ENCODE peak calls at places on chromosomes 16 and 17, in six cellular contexts. One of them, this sample, is unnamed.
A peak's percentile ranks its signal among the peaks of the same experiment; 100 is the strongest.

GRCh38 chr16:82037666-82038065 is 2.6 kb downstream of the HSD17B2 start:
- DNase-seq in retina: no peak
- DNase-seq in MCF 10A: no peak
- DNase-seq in upper lobe of left lung: no peak
- DNase-seq in stimulated activated CD4-positive, alpha-beta T cell treated with anti-CD3 and anti-CD28 coated beads, Interleukin-2, amount 100 ng/mL, for 24 hours: no peak
- DNase-seq in NCI-H2081: no peak
- DNase-seq in this sample: no peak

GRCh38 chr17:16872351-16872751 is 99.6 kb downstream of the TNFRSF13B start:
- DNase-seq in NCI-H2081: no peak
- DNase-seq in upper lobe of left lung: no peak
- DNase-seq in MCF 10A: no peak
- DNase-seq in retina: no peak
- DNase-seq in stimulated activated CD4-positive, alpha-beta T cell treated with anti-CD3 and anti-CD28 coated beads, Interleukin-2, amount 100 ng/mL, for 24 hours: no peak
- DNase-seq in this sample: no peak

GRCh38 chr17:6497496-6498221 is 53.4 kb downstream of the PIMREG start:
- DNase-seq in NCI-H2081: no peak
- DNase-seq in stimulated activated CD4-positive, alpha-beta T cell treated with anti-CD3 and anti-CD28 coated beads, Interleukin-2, amount 100 ng/mL, for 24 hours: no peak
- DNase-seq in MCF 10A: no peak
- DNase-seq in upper lobe of left lung: peak; percentile 42
- DNase-seq in retina: peak; percentile 30
- DNase-seq in this sample: no peak

GRCh38 chr16:84371553-84371865 is 3.2 kb downstream of the ATP2C2 start:
- DNase-seq in upper lobe of left lung: no peak
- DNase-seq in NCI-H2081: no peak
- DNase-seq in MCF 10A: no peak
- DNase-seq in stimulated activated CD4-positive, alpha-beta T cell treated with anti-CD3 and anti-CD28 coated beads, Interleukin-2, amount 100 ng/mL, for 24 hours: no peak
- DNase-seq in retina: no peak
- DNase-seq in this sample: no peak

GRCh38 chr16:89324056-89325010 is 106.8 kb downstream of the ZNF778 start:
- DNase-seq in NCI-H2081: no peak
- DNase-seq in stimulated activated CD4-positive, alpha-beta T cell treated with anti-CD3 and anti-CD28 coated beads, Interleukin-2, amount 100 ng/mL, for 24 hours: peak; percentile 77
- DNase-seq in upper lobe of left lung: peak; percentile 45
- DNase-seq in MCF 10A: no peak
- DNase-seq in retina: no peak
- DNase-seq in this sample: peak; percentile 81

GRCh38 chr17:57518587-57519118 is 226.4 kb downstream of the CCDC182 start:
- DNase-seq in upper lobe of left lung: no peak
- DNase-seq in retina: peak; percentile 84
- DNase-seq in NCI-H2081: peak; percentile 48
- DNase-seq in stimulated activated CD4-positive, alpha-beta T cell treated with anti-CD3 and anti-CD28 coated beads, Interleukin-2, amount 100 ng/mL, for 24 hours: no peak
- DNase-seq in MCF 10A: no peak
- DNase-seq in this sample: no peak

GRCh38 chr16:81314603-81315270 is at the start of gene GAN:
- DNase-seq in upper lobe of left lung: peak; percentile 98
- DNase-seq in retina: peak; percentile 98
- DNase-seq in stimulated activated CD4-positive, alpha-beta T cell treated with anti-CD3 and anti-CD28 coated beads, Interleukin-2, amount 100 ng/mL, for 24 hours: peak; percentile 93
- DNase-seq in NCI-H2081: peak; percentile 94
- DNase-seq in MCF 10A: peak; percentile 95
- DNase-seq in this sample: peak; percentile 92

GRCh38 chr16:66523861-66524354 is 26.0 kb downstream of the TK2 start:
- DNase-seq in NCI-H2081: no peak
- DNase-seq in MCF 10A: no peak
- DNase-seq in upper lobe of left lung: no peak
- DNase-seq in retina: no peak
- DNase-seq in stimulated activated CD4-positive, alpha-beta T cell treated with anti-CD3 and anti-CD28 coated beads, Interleukin-2, amount 100 ng/mL, for 24 hours: no peak
- DNase-seq in this sample: peak; percentile 36

GRCh38 chr17:48561894-48562810 is 16.0 kb downstream of the HOXB4 start:
- DNase-seq in MCF 10A: no peak
- DNase-seq in stimulated activated CD4-positive, alpha-beta T cell treated with anti-CD3 and anti-CD28 coated beads, Interleukin-2, amount 100 ng/mL, for 24 hours: no peak
- DNase-seq in upper lobe of left lung: no peak
- DNase-seq in retina: no peak
- DNase-seq in NCI-H2081: no peak
- DNase-seq in this sample: no peak

GRCh38 chr16:56263711-56264608 is 72.7 kb downstream of the GNAO1 start:
- DNase-seq in MCF 10A: no peak
- DNase-seq in upper lobe of left lung: no peak
- DNase-seq in NCI-H2081: no peak
- DNase-seq in stimulated activated CD4-positive, alpha-beta T cell treated with anti-CD3 and anti-CD28 coated beads, Interleukin-2, amount 100 ng/mL, for 24 hours: no peak
- DNase-seq in retina: peak; percentile 64
- DNase-seq in this sample: no peak

GRCh38 chr16:2056077-2056476 is 8.3 kb downstream of the TSC2 start:
- DNase-seq in retina: no peak
- DNase-seq in NCI-H2081: no peak
- DNase-seq in MCF 10A: no peak
- DNase-seq in upper lobe of left lung: peak; percentile 66
- DNase-seq in stimulated activated CD4-positive, alpha-beta T cell treated with anti-CD3 and anti-CD28 coated beads, Interleukin-2, amount 100 ng/mL, for 24 hours: no peak
- DNase-seq in this sample: no peak

GRCh38 chr17:81510524-81510797 is 2.1 kb downstream of the ACTG1 start:
- DNase-seq in upper lobe of left lung: no peak
- DNase-seq in MCF 10A: no peak
- DNase-seq in stimulated activated CD4-positive, alpha-beta T cell treated with anti-CD3 and anti-CD28 coated beads, Interleukin-2, amount 100 ng/mL, for 24 hours: no peak
- DNase-seq in retina: no peak
- DNase-seq in NCI-H2081: no peak
- DNase-seq in this sample: no peak

GRCh38 chr17:46978489-46979022 is 497 bp downstream of the RPRML start:
- DNase-seq in retina: peak; percentile 61
- DNase-seq in upper lobe of left lung: peak; percentile 87
- DNase-seq in MCF 10A: no peak
- DNase-seq in stimulated activated CD4-positive, alpha-beta T cell treated with anti-CD3 and anti-CD28 coated beads, Interleukin-2, amount 100 ng/mL, for 24 hours: no peak
- DNase-seq in NCI-H2081: no peak
- DNase-seq in this sample: no peak

GRCh38 chr16:9077001-9077809 is 14.2 kb upstream of the HAPSTR1 start:
- DNase-seq in NCI-H2081: no peak
- DNase-seq in MCF 10A: no peak
- DNase-seq in upper lobe of left lung: no peak
- DNase-seq in stimulated activated CD4-positive, alpha-beta T cell treated with anti-CD3 and anti-CD28 coated beads, Interleukin-2, amount 100 ng/mL, for 24 hours: peak; percentile 28
- DNase-seq in retina: no peak
- DNase-seq in this sample: no peak

GRCh38 chr16:62548095-62548494 is 511.9 kb upstream of the CDH8 start:
- DNase-seq in stimulated activated CD4-positive, alpha-beta T cell treated with anti-CD3 and anti-CD28 coated beads, Interleukin-2, amount 100 ng/mL, for 24 hours: no peak
- DNase-seq in MCF 10A: no peak
- DNase-seq in NCI-H2081: no peak
- DNase-seq in retina: no peak
- DNase-seq in upper lobe of left lung: no peak
- DNase-seq in this sample: no peak